ENCODE peak calls at places on chromosome 10, in six cellular contexts. Y, T, S, O, R and L are unnamed samples.
A peak's percentile ranks its signal among the peaks of the same experiment; 100 is the strongest.

GRCh38 chr10:14016011-14016536 is 314.6 kb downstream of the FRMD4A start:
- DNase-seq in Y (peak; percentile 64), T (no peak), S (peak; percentile 40), O (peak; percentile 46), R (no peak), L (peak; percentile 24)

GRCh38 chr10:68315582-68315981 is 16.3 kb upstream of the HNRNPH3 start:
- DNase-seq in Y (no peak), T (no peak), S (no peak), O (no peak), R (no peak), L (no peak)

GRCh38 chr10:102484021-102484420 is 18.5 kb downstream of the ACTR1A start:
- DNase-seq in Y (no peak), T (no peak), S (no peak), O (no peak), R (no peak), L (no peak)

GRCh38 chr10:113084031-113084430 is 134.0 kb downstream of the TCF7L2 start:
- DNase-seq in Y (no peak), T (no peak), S (no peak), O (no peak), R (no peak), L (no peak)

GRCh38 chr10:20248309-20248708 is 432.1 kb downstream of the PLXDC2 start:
- DNase-seq in Y (no peak), T (no peak), S (no peak), O (no peak), R (no peak), L (no peak)

GRCh38 chr10:123890246-123890645 is 1.4 kb downstream of the CPXM2 start:
- DNase-seq in Y (no peak), T (no peak), S (no peak), O (peak; percentile 38), R (no peak), L (peak; percentile 30)

GRCh38 chr10:107649249-107649648 is 484.7 kb upstream of the SORCS1 start:
- DNase-seq in Y (no peak), T (no peak), S (no peak), O (no peak), R (no peak), L (no peak)

GRCh38 chr10:71246591-71247143 is 34.3 kb downstream of the UNC5B start:
- DNase-seq in Y (peak; percentile 12), T (no peak), S (no peak), O (no peak), R (no peak), L (no peak)

GRCh38 chr10:80259405-80259871 is 30.0 kb downstream of the MAT1A start:
- DNase-seq in Y (no peak), T (no peak), S (no peak), O (peak; percentile 12), R (no peak), L (no peak)

GRCh38 chr10:93126484-93127052 is 52.9 kb downstream of the CYP26A1 start:
- DNase-seq in Y (no peak), T (peak; percentile 21), S (no peak), O (no peak), R (no peak), L (no peak)

GRCh38 chr10:103859161-103860141 is 4.1 kb upstream of the SH3PXD2A start:
- DNase-seq in Y (no peak), T (peak; percentile 60), S (peak; percentile 60), O (peak; percentile 69), R (peak; percentile 23), L (peak; percentile 71)

GRCh38 chr10:21423338-21423737 is 102.1 kb downstream of the SKIDA1 start:
- DNase-seq in Y (no peak), T (no peak), S (no peak), O (no peak), R (no peak), L (no peak)

GRCh38 chr10:90318659-90319058 is 539.2 kb downstream of the HTR7 start:
- DNase-seq in Y (no peak), T (no peak), S (no peak), O (no peak), R (no peak), L (no peak)

GRCh38 chr10:3131098-3131497 is 41.5 kb downstream of the PITRM1 start:
- DNase-seq in Y (no peak), T (no peak), S (no peak), O (no peak), R (no peak), L (no peak)

GRCh38 chr10:79130846-79131245 is 62.1 kb downstream of the ZMIZ1 start:
- DNase-seq in Y (no peak), T (no peak), S (no peak), O (peak; percentile 40), R (no peak), L (no peak)

GRCh38 chr10:129467346-129468119 is 492 bp downstream of the MGMT start:
- DNase-seq in Y (no peak), T (no peak), S (no peak), O (peak; percentile 29), R (no peak), L (peak; percentile 10)

GRCh38 chr10:48983648-48984359 is 44.2 kb upstream of the LRRC18 start:
- DNase-seq in Y (no peak), T (no peak), S (no peak), O (no peak), R (no peak), L (no peak)

GRCh38 chr10:103713676-103714075 is 141.7 kb downstream of the SH3PXD2A start:
- DNase-seq in Y (no peak), T (no peak), S (no peak), O (no peak), R (no peak), L (no peak)

GRCh38 chr10:13272164-13272571 is 27.7 kb downstream of the PHYH start:
- DNase-seq in Y (peak; percentile 57), T (no peak), S (peak; percentile 14), O (peak; percentile 53), R (no peak), L (peak; percentile 34)

GRCh38 chr10:70163448-70163847 is 6.9 kb downstream of the SAR1A start:
- DNase-seq in Y (no peak), T (no peak), S (no peak), O (no peak), R (no peak), L (no peak)

GRCh38 chr10:103659674-103660363 is 166.3 kb downstream of the NEURL1 start:
- DNase-seq in Y (peak; percentile 59), T (peak; percentile 99), S (peak; percentile 89), O (peak; percentile 88), R (peak; percentile 15), L (peak; percentile 96)

GRCh38 chr10:79381804-79382221 is 34.5 kb downstream of the PPIF start:
- DNase-seq in Y (peak; percentile 64), T (peak; percentile 99), S (peak; percentile 90), O (peak; percentile 87), R (no peak), L (peak; percentile 91)

GRCh38 chr10:31759124-31759798 is 169.4 kb downstream of the ARHGAP12 start:
- DNase-seq in Y (no peak), T (no peak), S (no peak), O (peak; percentile 73), R (peak; percentile 31), L (peak; percentile 59)

GRCh38 chr10:68096913-68097509 is 12.3 kb upstream of the MYPN start:
- DNase-seq in Y (no peak), T (peak; percentile 42), S (peak; percentile 96), O (peak; percentile 93), R (no peak), L (peak; percentile 80)

GRCh38 chr10:29022513-29022912 is 266.4 kb upstream of the LYZL1 start:
- DNase-seq in Y (no peak), T (no peak), S (no peak), O (no peak), R (no peak), L (no peak)

GRCh38 chr10:43073191-43073590 is 3.7 kb upstream of the RET start:
- DNase-seq in Y (peak; percentile 2), T (no peak), S (no peak), O (no peak), R (no peak), L (no peak)

GRCh38 chr10:85927952-85928677 is 438.5 kb downstream of the GRID1 start:
- DNase-seq in Y (peak; percentile 27), T (no peak), S (no peak), O (no peak), R (no peak), L (no peak)

GRCh38 chr10:102230264-102230860 is 4.3 kb downstream of the ELOVL3 start:
- DNase-seq in Y (peak; percentile 31), T (no peak), S (peak; percentile 60), O (no peak), R (peak; percentile 22), L (peak; percentile 30)

GRCh38 chr10:59675812-59676211 is 33.8 kb downstream of the SLC16A9 start:
- DNase-seq in Y (no peak), T (no peak), S (no peak), O (no peak), R (no peak), L (no peak)

GRCh38 chr10:1274098-1274745 is 218.0 kb downstream of the WDR37 start:
- DNase-seq in Y (no peak), T (no peak), S (no peak), O (no peak), R (no peak), L (no peak)

GRCh38 chr10:113382691-113383090 is 170.2 kb upstream of the HABP2 start:
- DNase-seq in Y (no peak), T (no peak), S (no peak), O (peak; percentile 47), R (no peak), L (no peak)

GRCh38 chr10:123766012-123766411 is 99.9 kb downstream of the GPR26 start:
- DNase-seq in Y (no peak), T (no peak), S (no peak), O (no peak), R (no peak), L (no peak)

GRCh38 chr10:85601526-85601925 is 765.1 kb downstream of the GRID1 start:
- DNase-seq in Y (no peak), T (no peak), S (no peak), O (no peak), R (no peak), L (no peak)

GRCh38 chr10:72367301-72367970 is 12.7 kb upstream of the DNAJB12 start:
- DNase-seq in Y (no peak), T (no peak), S (no peak), O (no peak), R (no peak), L (no peak)

GRCh38 chr10:6218692-6219493 is 16.2 kb downstream of the PFKFB3 start:
- DNase-seq in Y (no peak), T (peak; percentile 24), S (peak; percentile 84), O (peak; percentile 88), R (no peak), L (peak; percentile 75)

GRCh38 chr10:86439544-86439943 is 72.9 kb upstream of the GRID1 start:
- DNase-seq in Y (peak; percentile 22), T (no peak), S (peak; percentile 93), O (peak; percentile 87), R (no peak), L (peak; percentile 9)

GRCh38 chr10:47258921-47259320 is 41.1 kb upstream of the GDF10 start:
- DNase-seq in Y (no peak), T (no peak), S (no peak), O (no peak), R (no peak), L (no peak)

GRCh38 chr10:66167816-66168215 is 758.0 kb upstream of the LRRTM3 start:
- DNase-seq in Y (no peak), T (no peak), S (peak; percentile 13), O (no peak), R (no peak), L (no peak)